ENCODE peak calls at places on chromosome 16, in six cellular contexts. G is GM12865, I is tibial nerve, X is B cell, M is tibial artery, J is AG04449. D is an unnamed sample.

GRCh38 chr16:19118938-19119431 is 5.2 kb downstream of the ITPRIPL2 start:
- DNase-seq in G (peak), I (no peak), X (peak), M (peak), J (peak), D (no peak)

GRCh38 chr16:71807905-71808592 is 585 bp downstream of the AP1G1 start:
- DNase-seq in G (no peak), I (no peak), X (peak), M (no peak), J (no peak), D (peak)

GRCh38 chr16:28901862-28902261 is 23.2 kb downstream of the RABEP2 start:
- DNase-seq in G (no peak), I (no peak), X (no peak), M (no peak), J (no peak), D (no peak)

GRCh38 chr16:15822957-15823356 is 33.9 kb downstream of the MYH11 start:
- DNase-seq in G (no peak), I (no peak), X (no peak), M (peak), J (no peak), D (no peak)

GRCh38 chr16:23857901-23858300 is 22.1 kb downstream of the PRKCB start:
- DNase-seq in G (no peak), I (no peak), X (no peak), M (no peak), J (no peak), D (no peak)

GRCh38 chr16:19410435-19411153 is 7.1 kb upstream of the TMC5 start:
- DNase-seq in G (peak), I (no peak), X (peak), M (peak), J (no peak), D (peak)

GRCh38 chr16:81636298-81636960 is 142.7 kb upstream of the PLCG2 start:
- DNase-seq in G (no peak), I (no peak), X (no peak), M (no peak), J (no peak), D (no peak)

GRCh38 chr16:9370071-9370491 is 278.6 kb downstream of the HAPSTR1 start:
- DNase-seq in G (no peak), I (no peak), X (no peak), M (no peak), J (no peak), D (no peak)

GRCh38 chr16:87344931-87345631 is 27.9 kb upstream of the C16orf95 start:
- DNase-seq in G (no peak), I (no peak), X (peak), M (no peak), J (no peak), D (no peak)

GRCh38 chr16:8963010-8963824 is 489 bp downstream of the USP7 start:
- DNase-seq in G (no peak), I (no peak), X (peak), M (no peak), J (no peak), D (no peak)

GRCh38 chr16:70685938-70686375 is at the start of gene MTSS2:
- DNase-seq in G (no peak), I (peak), X (no peak), M (peak), J (no peak), D (no peak)

GRCh38 chr16:3645504-3646347 is 8.8 kb upstream of the DNASE1 start:
- DNase-seq in G (no peak), I (no peak), X (no peak), M (no peak), J (no peak), D (peak)

GRCh38 chr16:27463741-27464662 is 62.0 kb downstream of the IL21R start:
- DNase-seq in G (no peak), I (no peak), X (no peak), M (no peak), J (no peak), D (no peak)

GRCh38 chr16:3998793-3999478 is 117.3 kb downstream of the ADCY9 start:
- DNase-seq in G (no peak), I (no peak), X (no peak), M (no peak), J (no peak), D (no peak)

GRCh38 chr16:69567031-69567680 is 1.4 kb downstream of the NFAT5 start:
- DNase-seq in G (peak), I (no peak), X (peak), M (peak), J (no peak), D (peak)

GRCh38 chr16:74480150-74481029 is 59.1 kb upstream of the CLEC18B start:
- DNase-seq in G (no peak), I (peak), X (no peak), M (peak), J (no peak), D (no peak)

GRCh38 chr16:12602811-12603698 is 200.6 kb downstream of the CPPED1 start:
- DNase-seq in G (no peak), I (no peak), X (no peak), M (no peak), J (no peak), D (no peak)

GRCh38 chr16:27383511-27384243 is 18.3 kb upstream of the IL21R start:
- DNase-seq in G (no peak), I (no peak), X (peak), M (peak), J (no peak), D (no peak)

GRCh38 chr16:49457196-49457595 is 83.6 kb downstream of the C16orf78 start:
- DNase-seq in G (no peak), I (no peak), X (no peak), M (no peak), J (no peak), D (no peak)

GRCh38 chr16:2954647-2955381 is 9.3 kb upstream of the KREMEN2 start:
- DNase-seq in G (no peak), I (no peak), X (peak), M (no peak), J (no peak), D (no peak)

GRCh38 chr16:75653926-75654325 is 6.4 kb downstream of the TERF2IP start:
- DNase-seq in G (no peak), I (no peak), X (no peak), M (no peak), J (peak), D (no peak)

GRCh38 chr16:51159864-51160263 is 8.8 kb upstream of the SALL1 start:
- DNase-seq in G (no peak), I (no peak), X (no peak), M (no peak), J (no peak), D (no peak)

GRCh38 chr16:84379008-84379730 is 10.8 kb downstream of the ATP2C2 start:
- DNase-seq in G (no peak), I (no peak), X (no peak), M (no peak), J (no peak), D (no peak)

GRCh38 chr16:68517606-68518161 is 21.4 kb upstream of the ZFP90 start:
- DNase-seq in G (no peak), I (no peak), X (no peak), M (no peak), J (no peak), D (no peak)

GRCh38 chr16:86285421-86285820 is 224.9 kb upstream of the FOXF1 start:
- DNase-seq in G (no peak), I (no peak), X (no peak), M (no peak), J (no peak), D (no peak)

GRCh38 chr16:85248269-85248668 is 136.0 kb upstream of the CIBAR2 start:
- DNase-seq in G (no peak), I (no peak), X (no peak), M (no peak), J (no peak), D (no peak)

GRCh38 chr16:4538067-4538385 is 547 bp downstream of the CDIP1 start:
- DNase-seq in G (no peak), I (no peak), X (no peak), M (no peak), J (no peak), D (peak)

GRCh38 chr16:22675745-22676540 is 138.0 kb upstream of the HS3ST2 start:
- DNase-seq in G (no peak), I (no peak), X (no peak), M (no peak), J (no peak), D (no peak)

GRCh38 chr16:52553322-52553721 is 6.4 kb upstream of the TOX3 start:
- DNase-seq in G (no peak), I (no peak), X (no peak), M (no peak), J (no peak), D (no peak)

GRCh38 chr16:4098496-4098895 is 17.7 kb downstream of the ADCY9 start:
- DNase-seq in G (no peak), I (no peak), X (no peak), M (peak), J (no peak), D (no peak)

GRCh38 chr16:6913535-6913934 is 419.1 kb upstream of the RBFOX1 start:
- DNase-seq in G (no peak), I (no peak), X (no peak), M (no peak), J (no peak), D (no peak)

GRCh38 chr16:56643080-56643778 is 4.8 kb downstream of the MT1A start:
- DNase-seq in G (peak), I (peak), X (peak), M (peak), J (no peak), D (peak)

GRCh38 chr16:10828851-10829331 is 10.3 kb upstream of the TVP23A start:
- DNase-seq in G (no peak), I (peak), X (peak), M (peak), J (no peak), D (no peak)

GRCh38 chr16:56477096-56477878 is 25.9 kb downstream of the OGFOD1 start:
- DNase-seq in G (no peak), I (no peak), X (no peak), M (no peak), J (peak), D (no peak)

GRCh38 chr16:69150146-69150865 is 17.9 kb downstream of the UTP4 start:
- DNase-seq in G (peak), I (no peak), X (peak), M (peak), J (no peak), D (peak)

DNA sequence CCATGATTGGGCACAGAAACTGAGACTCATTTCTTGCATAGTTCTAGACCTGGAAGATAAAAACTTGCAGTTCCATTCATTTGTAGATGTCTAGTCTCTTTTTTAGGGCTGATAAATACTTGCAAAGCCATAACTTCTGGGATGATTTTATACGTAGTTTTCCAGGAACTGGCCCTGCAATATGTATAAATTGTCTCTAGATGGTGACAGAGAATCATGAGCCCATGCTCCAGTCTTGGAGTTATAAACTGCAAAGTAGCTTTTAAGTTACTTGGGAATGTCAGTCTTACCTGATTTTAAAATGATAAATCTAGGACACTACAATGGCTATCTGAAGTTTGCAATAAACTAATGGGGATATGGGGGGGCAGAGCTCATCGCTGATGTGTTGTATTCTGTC is 3.0 kb upstream of the ADAMTS18 start:
- DNase-seq in G (no peak), I (no peak), X (no peak), M (no peak), J (no peak), D (no peak)
- TF ChIP-seq CTCF in G (no peak), I (no peak), X (no peak), M (no peak), J (no peak), D (no peak)

DNA sequence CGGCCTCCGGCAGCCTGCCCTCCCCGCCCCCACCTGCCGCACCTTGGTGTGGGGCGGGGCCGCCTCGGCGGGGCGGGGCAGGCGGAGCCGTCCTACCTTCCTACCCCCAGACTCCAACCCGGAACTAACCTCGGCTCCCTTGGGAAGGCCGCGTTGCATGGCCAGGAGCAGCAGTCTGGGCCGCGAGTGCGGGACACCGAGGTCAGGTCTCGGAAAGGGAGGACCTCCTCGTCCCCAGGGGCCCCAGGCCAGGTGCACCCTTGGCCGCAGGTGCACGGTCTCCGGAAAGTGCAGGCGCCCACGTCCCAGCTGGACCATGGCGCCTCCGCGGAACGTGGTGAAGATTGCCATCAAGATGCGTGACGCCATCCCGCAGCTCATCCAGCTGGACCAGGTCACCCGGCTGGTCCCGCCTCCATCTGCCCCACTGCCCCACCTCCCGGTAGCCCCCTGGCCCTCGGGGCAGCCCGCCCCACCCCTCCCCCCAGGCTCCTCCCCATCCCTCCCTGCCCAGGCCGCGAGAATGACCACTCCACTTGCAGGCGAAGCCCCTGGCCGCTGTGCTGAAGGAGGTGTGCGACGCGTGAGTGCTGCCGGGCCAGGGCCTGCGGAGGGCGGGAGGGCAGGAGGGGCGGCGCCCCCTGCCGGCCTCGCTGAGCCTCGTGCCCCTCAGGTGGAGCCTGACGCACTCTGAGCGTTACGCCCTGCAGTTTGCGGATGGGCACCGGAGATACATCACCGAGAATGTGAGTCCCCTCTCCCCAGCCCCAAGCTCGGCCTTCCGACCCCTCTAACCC is at the start of gene ELMO3:
- DNase-seq in G (no peak), I (no peak), X (peak), M (no peak), J (no peak), D (peak)
- TF ChIP-seq CTCF in G (no peak), I (peak), X (no peak), M (no peak), J (peak), D (no peak)

DNA sequence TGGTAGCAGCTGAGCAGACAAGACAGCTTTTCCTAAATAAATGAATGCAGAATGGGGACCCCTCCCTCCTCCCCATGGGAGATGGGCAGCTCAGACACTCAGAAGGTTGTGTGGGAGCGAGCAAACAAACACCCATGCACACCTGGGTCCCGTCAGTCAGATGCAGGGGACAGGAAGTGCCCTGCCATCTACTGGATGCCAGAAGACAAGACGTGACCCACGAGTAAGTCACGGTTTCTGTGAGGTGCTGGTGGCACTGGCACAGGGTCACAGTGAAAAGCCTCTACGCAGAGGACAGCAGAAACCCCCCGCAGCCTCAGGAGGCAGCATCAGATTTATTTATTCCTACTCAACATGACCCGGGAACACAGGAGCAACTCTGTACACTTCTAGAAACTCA is 8.4 kb downstream of the HBQ1 start:
- DNase-seq in G (peak), I (no peak), X (no peak), M (no peak), J (no peak), D (no peak)
- TF ChIP-seq CTCF in G (peak), I (no peak), X (no peak), M (no peak), J (no peak), D (no peak)

DNA sequence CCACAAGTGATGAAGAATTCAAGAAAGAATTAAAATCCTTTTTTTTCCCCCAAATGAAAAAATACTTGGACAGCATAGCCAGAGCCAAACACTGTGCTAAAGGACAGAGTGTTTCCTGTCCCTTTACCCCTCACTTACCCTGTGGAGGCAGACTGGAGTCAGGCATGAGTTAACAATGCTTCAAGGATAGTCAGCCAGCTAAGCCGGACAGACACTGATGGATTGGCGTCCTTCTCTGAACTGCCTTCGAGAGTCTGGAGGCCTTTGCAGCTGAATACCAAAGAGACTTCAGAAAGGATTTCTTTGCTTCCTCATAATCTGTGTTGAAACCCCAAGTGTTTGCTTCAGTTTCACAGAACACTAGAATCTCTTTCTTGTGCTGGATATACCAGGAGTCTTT is 4.5 kb downstream of the METTL9 start:
- DNase-seq in G (no peak), I (no peak), X (no peak), M (no peak), J (no peak), D (no peak)
- TF ChIP-seq CTCF in G (no peak), I (no peak), X (no peak), M (no peak), J (no peak), D (no peak)

DNA sequence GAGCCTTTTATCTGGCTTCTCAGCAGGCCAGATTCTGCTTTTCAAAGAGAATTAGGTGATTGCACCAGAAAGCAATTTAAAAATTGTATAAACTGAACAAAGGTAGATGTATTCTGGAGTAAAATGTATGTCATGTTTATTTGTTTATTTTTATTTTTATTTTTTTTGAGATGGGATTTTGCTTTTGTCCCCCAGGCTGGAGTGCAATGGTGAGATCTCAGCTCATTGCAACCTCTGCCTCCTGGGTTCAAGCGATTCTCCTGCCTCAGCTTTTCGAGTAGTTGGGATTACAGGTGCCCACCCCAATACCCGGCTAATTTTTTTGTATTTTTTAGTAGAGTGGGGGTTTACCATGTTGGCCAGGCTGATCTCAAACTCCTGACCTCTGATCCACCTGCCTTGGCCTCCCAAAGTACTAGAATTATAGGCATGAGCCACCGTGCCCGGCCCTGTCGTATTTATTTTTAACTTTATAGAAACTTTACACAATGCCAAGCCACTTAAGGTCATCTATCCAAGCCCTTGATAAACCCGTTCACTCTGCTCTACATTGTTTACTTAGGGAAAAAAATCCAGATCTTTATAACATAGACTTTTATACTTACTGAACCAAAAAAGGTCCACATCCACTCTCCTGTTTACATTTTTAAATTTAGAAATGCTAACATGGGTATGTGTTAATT is 22.7 kb upstream of the GOT2 start:
- DNase-seq in G (no peak), I (no peak), X (no peak), M (no peak), J (no peak), D (no peak)
- TF ChIP-seq CTCF in G (no peak), I (no peak), X (peak), M (no peak), J (no peak), D (no peak)

GRCh38 chr16:57999366-57999970 is 1.0 kb downstream of the ZNF319 start:
- DNase-seq in G (peak), I (no peak), X (peak), M (no peak), J (no peak), D (peak)
- TF ChIP-seq CTCF in G (no peak), I (no peak), X (no peak), M (no peak), J (no peak), D (no peak)

GRCh38 chr16:65254144-65254543 is 132.3 kb upstream of the CDH11 start:
- DNase-seq in G (no peak), I (no peak), X (no peak), M (no peak), J (no peak), D (no peak)
- TF ChIP-seq CTCF in G (no peak), I (no peak), X (no peak), M (no peak), J (no peak), D (no peak)

GRCh38 chr16:54929090-54930033 is 1.3 kb upstream of the IRX5 start:
- DNase-seq in G (peak), I (peak), X (peak), M (peak), J (peak), D (peak)
- TF ChIP-seq CTCF in G (no peak), I (no peak), X (no peak), M (no peak), J (peak), D (no peak)

GRCh38 chr16:1782408-1783247 is at the start of the genes NUBP2 and SPSB3:
- DNase-seq in G (peak), I (peak), X (peak), M (peak), J (peak), D (peak)
- TF ChIP-seq CTCF in G (no peak), I (no peak), X (no peak), M (no peak), J (no peak), D (no peak)